ENCODE peak calls at places on chromosomes 12 and 14, in nine cellular contexts. One of them, this sample, is unnamed.

GRCh38 chr12:68450947-68451260 is 118.7 kb upstream of the MDM1 start:
- DNase-seq in CD8-positive, alpha-beta T cell: no peak
- DNase-seq in heart left ventricle: no peak
- DNase-seq in keratinocyte: no peak
- DNase-seq in left ventricle myocardium inferior: no peak
- DNase-seq in suprapubic skin: no peak
- DNase-seq in heart right ventricle: no peak
- DNase-seq in Peyer's patch: no peak
- DNase-seq in pancreas: no peak
- DNase-seq in this sample: no peak

GRCh38 chr14:69592923-69593677 is 18.3 kb upstream of the SUSD6 start:
- DNase-seq in CD8-positive, alpha-beta T cell: no peak
- DNase-seq in heart left ventricle: peak
- DNase-seq in keratinocyte: no peak
- DNase-seq in left ventricle myocardium inferior: no peak
- DNase-seq in suprapubic skin: no peak
- DNase-seq in heart right ventricle: no peak
- DNase-seq in Peyer's patch: no peak
- DNase-seq in pancreas: no peak
- DNase-seq in this sample: no peak

GRCh38 chr14:50823763-50824636 is 7.0 kb downstream of the NIN start:
- DNase-seq in CD8-positive, alpha-beta T cell: no peak
- DNase-seq in heart left ventricle: no peak
- DNase-seq in keratinocyte: no peak
- DNase-seq in left ventricle myocardium inferior: no peak
- DNase-seq in suprapubic skin: no peak
- DNase-seq in heart right ventricle: no peak
- DNase-seq in Peyer's patch: no peak
- DNase-seq in pancreas: peak
- DNase-seq in this sample: no peak

GRCh38 chr14:61737913-61738312 is 24.3 kb upstream of the SNAPC1 start:
- DNase-seq in CD8-positive, alpha-beta T cell: no peak
- DNase-seq in heart left ventricle: no peak
- DNase-seq in keratinocyte: no peak
- DNase-seq in left ventricle myocardium inferior: no peak
- DNase-seq in suprapubic skin: no peak
- DNase-seq in heart right ventricle: no peak
- DNase-seq in Peyer's patch: no peak
- DNase-seq in pancreas: no peak
- DNase-seq in this sample: no peak

GRCh38 chr12:77387214-77387613 is 321.8 kb upstream of the E2F7 start:
- DNase-seq in CD8-positive, alpha-beta T cell: no peak
- DNase-seq in heart left ventricle: no peak
- DNase-seq in keratinocyte: no peak
- DNase-seq in left ventricle myocardium inferior: no peak
- DNase-seq in suprapubic skin: no peak
- DNase-seq in heart right ventricle: no peak
- DNase-seq in Peyer's patch: no peak
- DNase-seq in pancreas: no peak
- DNase-seq in this sample: no peak

GRCh38 chr14:105867961-105868599 is 341.7 kb downstream of the TMEM121 start:
- DNase-seq in CD8-positive, alpha-beta T cell: peak
- DNase-seq in heart left ventricle: no peak
- DNase-seq in keratinocyte: no peak
- DNase-seq in left ventricle myocardium inferior: no peak
- DNase-seq in suprapubic skin: no peak
- DNase-seq in heart right ventricle: no peak
- DNase-seq in Peyer's patch: no peak
- DNase-seq in pancreas: peak
- DNase-seq in this sample: peak

GRCh38 chr12:56469007-56469930 is 891 bp downstream of the SPRYD4 start:
- DNase-seq in CD8-positive, alpha-beta T cell: no peak
- DNase-seq in heart left ventricle: peak
- DNase-seq in keratinocyte: no peak
- DNase-seq in left ventricle myocardium inferior: no peak
- DNase-seq in suprapubic skin: peak
- DNase-seq in heart right ventricle: no peak
- DNase-seq in Peyer's patch: peak
- DNase-seq in pancreas: peak
- DNase-seq in this sample: no peak

GRCh38 chr14:103539056-103539825 is 10.2 kb downstream of the TRMT61A start:
- DNase-seq in CD8-positive, alpha-beta T cell: no peak
- DNase-seq in heart left ventricle: peak
- DNase-seq in keratinocyte: no peak
- DNase-seq in left ventricle myocardium inferior: no peak
- DNase-seq in suprapubic skin: no peak
- DNase-seq in heart right ventricle: peak
- DNase-seq in Peyer's patch: no peak
- DNase-seq in pancreas: peak
- DNase-seq in this sample: peak

GRCh38 chr14:89899917-89900680 is 54.4 kb downstream of the EFCAB11 start:
- DNase-seq in CD8-positive, alpha-beta T cell: no peak
- DNase-seq in heart left ventricle: no peak
- DNase-seq in keratinocyte: no peak
- DNase-seq in left ventricle myocardium inferior: no peak
- DNase-seq in suprapubic skin: no peak
- DNase-seq in heart right ventricle: no peak
- DNase-seq in Peyer's patch: no peak
- DNase-seq in pancreas: no peak
- DNase-seq in this sample: peak

GRCh38 chr12:72313757-72314270 is 41.6 kb downstream of the TRHDE start:
- DNase-seq in CD8-positive, alpha-beta T cell: no peak
- DNase-seq in heart left ventricle: no peak
- DNase-seq in keratinocyte: no peak
- DNase-seq in left ventricle myocardium inferior: no peak
- DNase-seq in suprapubic skin: no peak
- DNase-seq in heart right ventricle: no peak
- DNase-seq in Peyer's patch: no peak
- DNase-seq in pancreas: no peak
- DNase-seq in this sample: no peak

GRCh38 chr14:63435838-63436237 is 107.3 kb downstream of the PPP2R5E start:
- DNase-seq in CD8-positive, alpha-beta T cell: no peak
- DNase-seq in heart left ventricle: peak
- DNase-seq in keratinocyte: no peak
- DNase-seq in left ventricle myocardium inferior: peak
- DNase-seq in suprapubic skin: peak
- DNase-seq in heart right ventricle: peak
- DNase-seq in Peyer's patch: peak
- DNase-seq in pancreas: peak
- DNase-seq in this sample: peak

GRCh38 chr12:49367381-49368239 is at the start of gene SPATS2:
- DNase-seq in CD8-positive, alpha-beta T cell: no peak
- DNase-seq in heart left ventricle: no peak
- DNase-seq in keratinocyte: no peak
- DNase-seq in left ventricle myocardium inferior: peak
- DNase-seq in suprapubic skin: peak
- DNase-seq in heart right ventricle: peak
- DNase-seq in Peyer's patch: peak
- DNase-seq in pancreas: no peak
- DNase-seq in this sample: peak

GRCh38 chr12:49368240-49368600 is 958 bp downstream of the SPATS2 start:
- DNase-seq in CD8-positive, alpha-beta T cell: no peak
- DNase-seq in heart left ventricle: no peak
- DNase-seq in keratinocyte: no peak
- DNase-seq in left ventricle myocardium inferior: no peak
- DNase-seq in suprapubic skin: no peak
- DNase-seq in heart right ventricle: no peak
- DNase-seq in Peyer's patch: no peak
- DNase-seq in pancreas: no peak
- DNase-seq in this sample: no peak

GRCh38 chr12:49365542-49365941 is 1.7 kb upstream of the SPATS2 start:
- DNase-seq in CD8-positive, alpha-beta T cell: no peak
- DNase-seq in heart left ventricle: no peak
- DNase-seq in keratinocyte: no peak
- DNase-seq in left ventricle myocardium inferior: no peak
- DNase-seq in suprapubic skin: no peak
- DNase-seq in heart right ventricle: no peak
- DNase-seq in Peyer's patch: no peak
- DNase-seq in pancreas: no peak
- DNase-seq in this sample: no peak

GRCh38 chr12:49364989-49365388 is 2.3 kb upstream of the SPATS2 start:
- DNase-seq in CD8-positive, alpha-beta T cell: peak
- DNase-seq in heart left ventricle: no peak
- DNase-seq in keratinocyte: no peak
- DNase-seq in left ventricle myocardium inferior: no peak
- DNase-seq in suprapubic skin: no peak
- DNase-seq in heart right ventricle: no peak
- DNase-seq in Peyer's patch: no peak
- DNase-seq in pancreas: no peak
- DNase-seq in this sample: no peak

GRCh38 chr12:49366652-49367380 is 446 bp upstream of the SPATS2 start:
- DNase-seq in CD8-positive, alpha-beta T cell: peak
- DNase-seq in heart left ventricle: peak
- DNase-seq in keratinocyte: peak
- DNase-seq in left ventricle myocardium inferior: peak
- DNase-seq in suprapubic skin: peak
- DNase-seq in heart right ventricle: peak
- DNase-seq in Peyer's patch: peak
- DNase-seq in pancreas: peak
- DNase-seq in this sample: peak
- TF ChIP-seq CTCF in CD8-positive, alpha-beta T cell: no peak
- TF ChIP-seq CTCF in heart left ventricle: no peak
- TF ChIP-seq CTCF in keratinocyte: peak
- TF ChIP-seq CTCF in left ventricle myocardium inferior: peak
- TF ChIP-seq CTCF in suprapubic skin: no peak
- TF ChIP-seq CTCF in heart right ventricle: peak
- TF ChIP-seq CTCF in Peyer's patch: peak
- TF ChIP-seq CTCF in pancreas: peak
- TF ChIP-seq CTCF in this sample: peak

DNA sequence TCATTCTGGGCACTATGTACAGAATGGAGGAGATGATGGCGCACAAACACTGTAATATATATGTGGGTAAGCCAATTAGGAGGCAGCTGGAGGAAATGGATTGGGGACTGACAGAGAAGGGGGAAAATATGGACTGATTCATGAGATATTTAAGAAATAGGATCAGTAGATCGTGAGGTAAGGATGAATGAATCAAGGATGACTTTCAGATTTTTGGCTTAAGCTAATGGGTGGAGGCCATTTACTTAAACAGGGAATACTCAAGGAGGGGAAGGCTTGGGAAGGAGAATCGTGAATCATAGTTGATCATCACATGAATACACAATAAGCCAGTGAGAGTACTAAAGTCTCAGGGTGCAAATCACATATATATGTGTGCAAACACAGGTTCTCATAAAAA is 11.2 kb upstream of the GNPNAT1 start:
- DNase-seq in CD8-positive, alpha-beta T cell: no peak
- DNase-seq in heart left ventricle: no peak
- DNase-seq in keratinocyte: peak
- DNase-seq in left ventricle myocardium inferior: no peak
- DNase-seq in suprapubic skin: no peak
- DNase-seq in heart right ventricle: no peak
- DNase-seq in Peyer's patch: no peak
- DNase-seq in pancreas: no peak
- DNase-seq in this sample: no peak
- H3K4me3 ChIP-seq in CD8-positive, alpha-beta T cell: no peak
- H3K4me3 ChIP-seq in heart left ventricle: no peak
- H3K4me3 ChIP-seq in keratinocyte: no peak
- H3K4me3 ChIP-seq in left ventricle myocardium inferior: no peak
- H3K4me3 ChIP-seq in suprapubic skin: no peak
- H3K4me3 ChIP-seq in heart right ventricle: no peak
- H3K4me3 ChIP-seq in Peyer's patch: no peak
- H3K4me3 ChIP-seq in pancreas: no peak
- H3K4me3 ChIP-seq in this sample: no peak

DNA sequence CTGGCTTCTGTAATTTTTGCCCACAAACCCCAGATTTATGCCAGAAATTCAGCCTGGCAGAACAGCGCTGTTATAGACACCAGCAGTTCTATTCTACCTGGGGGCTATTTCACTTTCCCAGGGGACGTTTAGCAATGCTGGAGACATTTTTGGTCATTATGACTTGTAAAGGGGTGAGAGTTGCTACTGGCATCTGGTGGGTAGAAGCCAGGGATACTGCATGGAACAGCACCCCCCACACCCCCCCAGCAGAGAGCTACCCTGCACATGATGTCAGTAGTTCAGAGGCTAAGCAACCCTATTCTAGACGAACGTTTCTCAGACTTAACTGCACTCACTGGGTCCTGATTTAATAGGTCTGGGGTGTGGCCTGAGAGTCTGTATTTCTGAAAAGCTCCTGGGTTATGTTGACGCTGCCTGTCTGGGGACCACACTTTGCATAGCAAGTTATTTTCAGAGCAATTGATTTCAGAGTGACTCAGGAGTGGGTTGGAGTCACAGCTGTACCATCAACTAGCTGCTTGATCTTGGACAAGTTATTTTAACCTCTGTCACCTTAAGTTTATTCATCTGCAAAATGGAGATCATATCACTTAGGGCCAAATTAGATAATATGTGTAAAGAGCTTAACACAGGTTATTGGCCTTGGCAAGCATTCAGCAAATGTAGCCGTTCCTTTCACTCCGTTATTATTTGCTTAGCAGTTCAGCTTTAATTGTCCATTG is 48.5 kb downstream of the CHST11 start:
- DNase-seq in CD8-positive, alpha-beta T cell: no peak
- DNase-seq in heart left ventricle: no peak
- DNase-seq in keratinocyte: no peak
- DNase-seq in left ventricle myocardium inferior: no peak
- DNase-seq in suprapubic skin: no peak
- DNase-seq in heart right ventricle: no peak
- DNase-seq in Peyer's patch: no peak
- DNase-seq in pancreas: no peak
- DNase-seq in this sample: no peak
- H3K27ac ChIP-seq in CD8-positive, alpha-beta T cell: no peak
- H3K27ac ChIP-seq in heart left ventricle: no peak
- H3K27ac ChIP-seq in keratinocyte: no peak
- H3K27ac ChIP-seq in left ventricle myocardium inferior: no peak
- H3K27ac ChIP-seq in suprapubic skin: no peak
- H3K27ac ChIP-seq in heart right ventricle: no peak
- H3K27ac ChIP-seq in Peyer's patch: no peak
- H3K27ac ChIP-seq in pancreas: no peak
- H3K27ac ChIP-seq in this sample: no peak

GRCh38 chr12:124762791-124763593 is 100.7 kb downstream of the SCARB1 start:
- DNase-seq in CD8-positive, alpha-beta T cell: no peak
- DNase-seq in heart left ventricle: no peak
- DNase-seq in keratinocyte: no peak
- DNase-seq in left ventricle myocardium inferior: no peak
- DNase-seq in suprapubic skin: no peak
- DNase-seq in heart right ventricle: no peak
- DNase-seq in Peyer's patch: no peak
- DNase-seq in pancreas: no peak
- DNase-seq in this sample: no peak

GRCh38 chr12:124764870-124765570 is 98.6 kb downstream of the SCARB1 start:
- DNase-seq in CD8-positive, alpha-beta T cell: no peak
- DNase-seq in heart left ventricle: no peak
- DNase-seq in keratinocyte: no peak
- DNase-seq in left ventricle myocardium inferior: no peak
- DNase-seq in suprapubic skin: no peak
- DNase-seq in heart right ventricle: no peak
- DNase-seq in Peyer's patch: no peak
- DNase-seq in pancreas: no peak
- DNase-seq in this sample: peak

GRCh38 chr12:124763594-124763979 is 100.1 kb downstream of the SCARB1 start:
- DNase-seq in CD8-positive, alpha-beta T cell: no peak
- DNase-seq in heart left ventricle: no peak
- DNase-seq in keratinocyte: no peak
- DNase-seq in left ventricle myocardium inferior: no peak
- DNase-seq in suprapubic skin: no peak
- DNase-seq in heart right ventricle: no peak
- DNase-seq in Peyer's patch: no peak
- DNase-seq in pancreas: no peak
- DNase-seq in this sample: no peak

GRCh38 chr12:124765571-124766489 is 97.8 kb downstream of the SCARB1 start:
- DNase-seq in CD8-positive, alpha-beta T cell: no peak
- DNase-seq in heart left ventricle: no peak
- DNase-seq in keratinocyte: no peak
- DNase-seq in left ventricle myocardium inferior: no peak
- DNase-seq in suprapubic skin: no peak
- DNase-seq in heart right ventricle: no peak
- DNase-seq in Peyer's patch: no peak
- DNase-seq in pancreas: no peak
- DNase-seq in this sample: no peak

GRCh38 chr12:124764451-124764850 is 99.2 kb downstream of the SCARB1 start:
- DNase-seq in CD8-positive, alpha-beta T cell: no peak
- DNase-seq in heart left ventricle: no peak
- DNase-seq in keratinocyte: no peak
- DNase-seq in left ventricle myocardium inferior: peak
- DNase-seq in suprapubic skin: no peak
- DNase-seq in heart right ventricle: no peak
- DNase-seq in Peyer's patch: peak
- DNase-seq in pancreas: no peak
- DNase-seq in this sample: peak
- TF ChIP-seq CTCF in CD8-positive, alpha-beta T cell: peak
- TF ChIP-seq CTCF in heart left ventricle: peak
- TF ChIP-seq CTCF in keratinocyte: peak
- TF ChIP-seq CTCF in left ventricle myocardium inferior: peak
- TF ChIP-seq CTCF in suprapubic skin: peak
- TF ChIP-seq CTCF in heart right ventricle: peak
- TF ChIP-seq CTCF in Peyer's patch: peak
- TF ChIP-seq CTCF in pancreas: peak
- TF ChIP-seq CTCF in this sample: peak